ENCODE peak calls at places on chromosomes 6 and 20, in nine cellular contexts. One of them, this sample, is unnamed.

GRCh38 chr6:112956696-112957525 is 609.8 kb downstream of the RFPL4B start:
- DNase-seq in breast epithelium: no peak
- DNase-seq in choroid plexus epithelial cell: peak; percentile 94
- DNase-seq in ascending aorta: no peak
- DNase-seq in CD4-positive, alpha-beta memory T cell: no peak
- DNase-seq in stomach: no peak
- DNase-seq in progenitor cell of endocrine pancreas: no peak
- DNase-seq in stimulated activated naive CD4-positive, alpha-beta T cell treated with Interleukin-2 at 50 U/mL for 16 hours: no peak
- DNase-seq in type B pancreatic cell: no peak
- DNase-seq in this sample: no peak

GRCh38 chr20:37567331-37567665 is 39.6 kb upstream of the BLCAP start:
- DNase-seq in type B pancreatic cell: peak; percentile 42
- DNase-seq in choroid plexus epithelial cell: no peak
- DNase-seq in ascending aorta: no peak
- DNase-seq in CD4-positive, alpha-beta memory T cell: no peak
- DNase-seq in breast epithelium: no peak
- DNase-seq in progenitor cell of endocrine pancreas: no peak
- DNase-seq in stimulated activated naive CD4-positive, alpha-beta T cell treated with Interleukin-2 at 50 U/mL for 16 hours: no peak
- DNase-seq in stomach: no peak
- DNase-seq in this sample: no peak

GRCh38 chr6:166815629-166816028 is 140.7 kb downstream of the RNASET2 start:
- DNase-seq in stimulated activated naive CD4-positive, alpha-beta T cell treated with Interleukin-2 at 50 U/mL for 16 hours: no peak
- DNase-seq in choroid plexus epithelial cell: peak; percentile 18
- DNase-seq in progenitor cell of endocrine pancreas: no peak
- DNase-seq in ascending aorta: no peak
- DNase-seq in stomach: no peak
- DNase-seq in type B pancreatic cell: no peak
- DNase-seq in CD4-positive, alpha-beta memory T cell: no peak
- DNase-seq in breast epithelium: no peak
- DNase-seq in this sample: no peak

GRCh38 chr6:35082046-35082732 is 59.0 kb downstream of the TCP11 start:
- DNase-seq in breast epithelium: peak; percentile 20
- DNase-seq in type B pancreatic cell: no peak
- DNase-seq in CD4-positive, alpha-beta memory T cell: no peak
- DNase-seq in stomach: no peak
- DNase-seq in ascending aorta: no peak
- DNase-seq in progenitor cell of endocrine pancreas: no peak
- DNase-seq in stimulated activated naive CD4-positive, alpha-beta T cell treated with Interleukin-2 at 50 U/mL for 16 hours: no peak
- DNase-seq in choroid plexus epithelial cell: peak; percentile 53
- DNase-seq in this sample: no peak

GRCh38 chr20:19976595-19977372 is 40.4 kb upstream of the NAA20 start:
- DNase-seq in choroid plexus epithelial cell: peak; percentile 86
- DNase-seq in ascending aorta: peak; percentile 35
- DNase-seq in stimulated activated naive CD4-positive, alpha-beta T cell treated with Interleukin-2 at 50 U/mL for 16 hours: no peak
- DNase-seq in type B pancreatic cell: no peak
- DNase-seq in breast epithelium: peak; percentile 82
- DNase-seq in progenitor cell of endocrine pancreas: no peak
- DNase-seq in stomach: peak; percentile 62
- DNase-seq in CD4-positive, alpha-beta memory T cell: peak; percentile 24
- DNase-seq in this sample: peak; percentile 88

GRCh38 chr6:115908906-115909559 is 151.7 kb downstream of the FRK start:
- DNase-seq in breast epithelium: no peak
- DNase-seq in ascending aorta: no peak
- DNase-seq in progenitor cell of endocrine pancreas: no peak
- DNase-seq in CD4-positive, alpha-beta memory T cell: no peak
- DNase-seq in choroid plexus epithelial cell: no peak
- DNase-seq in stimulated activated naive CD4-positive, alpha-beta T cell treated with Interleukin-2 at 50 U/mL for 16 hours: no peak
- DNase-seq in stomach: no peak
- DNase-seq in type B pancreatic cell: no peak
- DNase-seq in this sample: no peak

GRCh38 chr6:136550045-136550329 is 235 bp downstream of the MAP7 start:
- DNase-seq in choroid plexus epithelial cell: no peak
- DNase-seq in stomach: no peak
- DNase-seq in type B pancreatic cell: no peak
- DNase-seq in stimulated activated naive CD4-positive, alpha-beta T cell treated with Interleukin-2 at 50 U/mL for 16 hours: no peak
- DNase-seq in ascending aorta: no peak
- DNase-seq in CD4-positive, alpha-beta memory T cell: no peak
- DNase-seq in breast epithelium: no peak
- DNase-seq in progenitor cell of endocrine pancreas: no peak
- DNase-seq in this sample: no peak

GRCh38 chr6:81169166-81169565 is 583.3 kb downstream of the TENT5A start:
- DNase-seq in breast epithelium: no peak
- DNase-seq in type B pancreatic cell: no peak
- DNase-seq in CD4-positive, alpha-beta memory T cell: no peak
- DNase-seq in stimulated activated naive CD4-positive, alpha-beta T cell treated with Interleukin-2 at 50 U/mL for 16 hours: no peak
- DNase-seq in choroid plexus epithelial cell: peak; percentile 62
- DNase-seq in ascending aorta: no peak
- DNase-seq in progenitor cell of endocrine pancreas: no peak
- DNase-seq in stomach: no peak
- DNase-seq in this sample: no peak

GRCh38 chr6:34487536-34487935 is 21.7 kb downstream of the PACSIN1 start:
- DNase-seq in choroid plexus epithelial cell: no peak
- DNase-seq in breast epithelium: no peak
- DNase-seq in progenitor cell of endocrine pancreas: no peak
- DNase-seq in type B pancreatic cell: no peak
- DNase-seq in stomach: no peak
- DNase-seq in ascending aorta: no peak
- DNase-seq in stimulated activated naive CD4-positive, alpha-beta T cell treated with Interleukin-2 at 50 U/mL for 16 hours: no peak
- DNase-seq in CD4-positive, alpha-beta memory T cell: no peak
- DNase-seq in this sample: peak; percentile 64

GRCh38 chr6:111804627-111805235 is 68.5 kb downstream of the FYN start:
- DNase-seq in stimulated activated naive CD4-positive, alpha-beta T cell treated with Interleukin-2 at 50 U/mL for 16 hours: peak; percentile 67
- DNase-seq in CD4-positive, alpha-beta memory T cell: peak; percentile 72
- DNase-seq in progenitor cell of endocrine pancreas: no peak
- DNase-seq in stomach: peak; percentile 36
- DNase-seq in choroid plexus epithelial cell: peak; percentile 98
- DNase-seq in ascending aorta: no peak
- DNase-seq in breast epithelium: no peak
- DNase-seq in type B pancreatic cell: no peak
- DNase-seq in this sample: no peak

GRCh38 chr6:11231564-11232176 is 798 bp downstream of the NEDD9 start:
- DNase-seq in breast epithelium: no peak
- DNase-seq in stimulated activated naive CD4-positive, alpha-beta T cell treated with Interleukin-2 at 50 U/mL for 16 hours: no peak
- DNase-seq in type B pancreatic cell: no peak
- DNase-seq in progenitor cell of endocrine pancreas: no peak
- DNase-seq in choroid plexus epithelial cell: peak; percentile 60
- DNase-seq in CD4-positive, alpha-beta memory T cell: no peak
- DNase-seq in stomach: no peak
- DNase-seq in ascending aorta: no peak
- DNase-seq in this sample: no peak

GRCh38 chr6:140486468-140487361 is 1112.3 kb upstream of the CITED2 start:
- DNase-seq in stomach: no peak
- DNase-seq in ascending aorta: no peak
- DNase-seq in progenitor cell of endocrine pancreas: no peak
- DNase-seq in choroid plexus epithelial cell: peak; percentile 32
- DNase-seq in stimulated activated naive CD4-positive, alpha-beta T cell treated with Interleukin-2 at 50 U/mL for 16 hours: no peak
- DNase-seq in CD4-positive, alpha-beta memory T cell: no peak
- DNase-seq in breast epithelium: no peak
- DNase-seq in type B pancreatic cell: no peak
- DNase-seq in this sample: no peak

GRCh38 chr20:45311589-45312211 is 3.6 kb upstream of the MATN4 start:
- DNase-seq in stomach: peak; percentile 72
- DNase-seq in ascending aorta: no peak
- DNase-seq in CD4-positive, alpha-beta memory T cell: peak; percentile 49
- DNase-seq in breast epithelium: no peak
- DNase-seq in type B pancreatic cell: peak; percentile 80
- DNase-seq in progenitor cell of endocrine pancreas: peak; percentile 68
- DNase-seq in stimulated activated naive CD4-positive, alpha-beta T cell treated with Interleukin-2 at 50 U/mL for 16 hours: peak; percentile 53
- DNase-seq in choroid plexus epithelial cell: peak; percentile 63
- DNase-seq in this sample: peak; percentile 89

GRCh38 chr6:150634641-150635292 is 35.1 kb downstream of the PLEKHG1 start:
- DNase-seq in stomach: no peak
- DNase-seq in stimulated activated naive CD4-positive, alpha-beta T cell treated with Interleukin-2 at 50 U/mL for 16 hours: no peak
- DNase-seq in CD4-positive, alpha-beta memory T cell: no peak
- DNase-seq in ascending aorta: no peak
- DNase-seq in type B pancreatic cell: no peak
- DNase-seq in progenitor cell of endocrine pancreas: no peak
- DNase-seq in choroid plexus epithelial cell: no peak
- DNase-seq in breast epithelium: no peak
- DNase-seq in this sample: no peak

GRCh38 chr6:42279966-42280629 is 62.4 kb upstream of the MRPS10 start:
- DNase-seq in stomach: peak; percentile 33
- DNase-seq in type B pancreatic cell: no peak
- DNase-seq in CD4-positive, alpha-beta memory T cell: no peak
- DNase-seq in progenitor cell of endocrine pancreas: no peak
- DNase-seq in breast epithelium: no peak
- DNase-seq in stimulated activated naive CD4-positive, alpha-beta T cell treated with Interleukin-2 at 50 U/mL for 16 hours: no peak
- DNase-seq in choroid plexus epithelial cell: peak; percentile 60
- DNase-seq in ascending aorta: no peak
- DNase-seq in this sample: peak; percentile 75

GRCh38 chr20:12394786-12395185 is 477.1 kb downstream of the BTBD3 start:
- DNase-seq in choroid plexus epithelial cell: peak; percentile 77
- DNase-seq in progenitor cell of endocrine pancreas: no peak
- DNase-seq in stomach: no peak
- DNase-seq in stimulated activated naive CD4-positive, alpha-beta T cell treated with Interleukin-2 at 50 U/mL for 16 hours: no peak
- DNase-seq in breast epithelium: no peak
- DNase-seq in ascending aorta: no peak
- DNase-seq in type B pancreatic cell: no peak
- DNase-seq in CD4-positive, alpha-beta memory T cell: no peak
- DNase-seq in this sample: no peak

GRCh38 chr20:14622796-14623195 is 285.4 kb upstream of the FLRT3 start:
- DNase-seq in ascending aorta: no peak
- DNase-seq in type B pancreatic cell: no peak
- DNase-seq in choroid plexus epithelial cell: peak; percentile 70
- DNase-seq in CD4-positive, alpha-beta memory T cell: no peak
- DNase-seq in progenitor cell of endocrine pancreas: no peak
- DNase-seq in stimulated activated naive CD4-positive, alpha-beta T cell treated with Interleukin-2 at 50 U/mL for 16 hours: no peak
- DNase-seq in breast epithelium: no peak
- DNase-seq in stomach: peak; percentile 32
- DNase-seq in this sample: no peak

GRCh38 chr6:25103603-25104002 is 167.8 kb upstream of the RIPOR2 start:
- DNase-seq in type B pancreatic cell: no peak
- DNase-seq in stomach: no peak
- DNase-seq in stimulated activated naive CD4-positive, alpha-beta T cell treated with Interleukin-2 at 50 U/mL for 16 hours: no peak
- DNase-seq in breast epithelium: no peak
- DNase-seq in progenitor cell of endocrine pancreas: no peak
- DNase-seq in CD4-positive, alpha-beta memory T cell: no peak
- DNase-seq in choroid plexus epithelial cell: no peak
- DNase-seq in ascending aorta: no peak
- DNase-seq in this sample: no peak

GRCh38 chr20:53943522-53944291 is 126.7 kb downstream of the BCAS1 start:
- DNase-seq in breast epithelium: no peak
- DNase-seq in progenitor cell of endocrine pancreas: no peak
- DNase-seq in stimulated activated naive CD4-positive, alpha-beta T cell treated with Interleukin-2 at 50 U/mL for 16 hours: no peak
- DNase-seq in stomach: no peak
- DNase-seq in CD4-positive, alpha-beta memory T cell: peak; percentile 47
- DNase-seq in type B pancreatic cell: no peak
- DNase-seq in ascending aorta: no peak
- DNase-seq in choroid plexus epithelial cell: peak; percentile 60
- DNase-seq in this sample: no peak

GRCh38 chr20:63553933-63554290 is at the start of gene FNDC11:
- DNase-seq in ascending aorta: no peak
- DNase-seq in type B pancreatic cell: no peak
- DNase-seq in stomach: peak; percentile 58
- DNase-seq in stimulated activated naive CD4-positive, alpha-beta T cell treated with Interleukin-2 at 50 U/mL for 16 hours: peak; percentile 44
- DNase-seq in progenitor cell of endocrine pancreas: peak; percentile 43
- DNase-seq in CD4-positive, alpha-beta memory T cell: no peak
- DNase-seq in choroid plexus epithelial cell: no peak
- DNase-seq in breast epithelium: no peak
- DNase-seq in this sample: no peak

GRCh38 chr6:38239719-38240451 is 399.8 kb downstream of the BTBD9 start:
- DNase-seq in type B pancreatic cell: no peak
- DNase-seq in stimulated activated naive CD4-positive, alpha-beta T cell treated with Interleukin-2 at 50 U/mL for 16 hours: no peak
- DNase-seq in stomach: no peak
- DNase-seq in progenitor cell of endocrine pancreas: no peak
- DNase-seq in ascending aorta: no peak
- DNase-seq in CD4-positive, alpha-beta memory T cell: no peak
- DNase-seq in choroid plexus epithelial cell: no peak
- DNase-seq in breast epithelium: no peak
- DNase-seq in this sample: no peak

GRCh38 chr6:126033696-126034095 is 47.4 kb downstream of the TRMT11 start:
- DNase-seq in breast epithelium: peak; percentile 19
- DNase-seq in stimulated activated naive CD4-positive, alpha-beta T cell treated with Interleukin-2 at 50 U/mL for 16 hours: no peak
- DNase-seq in choroid plexus epithelial cell: peak; percentile 97
- DNase-seq in progenitor cell of endocrine pancreas: no peak
- DNase-seq in CD4-positive, alpha-beta memory T cell: no peak
- DNase-seq in type B pancreatic cell: no peak
- DNase-seq in ascending aorta: no peak
- DNase-seq in stomach: no peak
- DNase-seq in this sample: no peak

This sample was measured in posterior vena cava.